ENCODE peak calls at places on chromosomes 16 and 17, in seven cellular contexts. H is stomach; S is activated CD8-positive, alpha-beta T cell treated with anti-CD3 and anti-CD28 coated beads for 36 hours; Z is cortex of kidney; Q is astrocyte; U is thoracic aorta; L is ascending aorta. K is an unnamed sample.

GRCh38 chr17:7767425-7768021 is 50.0 kb downstream of the DNAH2 start:
- DNase-seq in U (no peak), Q (peak), L (no peak), S (no peak), Z (no peak), H (no peak), K (no peak)

GRCh38 chr16:84988328-84989080 is 22.8 kb downstream of the ZDHHC7 start:
- DNase-seq in Z (no peak), U (no peak), S (no peak), Q (no peak), L (no peak), H (no peak), K (no peak)

GRCh38 chr17:77802811-77803220 is 155.7 kb upstream of the TNRC6C start:
- DNase-seq in H (no peak), L (no peak), S (no peak), Z (no peak), U (no peak), Q (peak), K (no peak)

GRCh38 chr17:10062757-10063385 is 135.5 kb downstream of the GAS7 start:
- DNase-seq in L (no peak), Q (no peak), S (peak), Z (no peak), H (no peak), U (no peak), K (no peak)

GRCh38 chr17:37702605-37703004 is 42.3 kb downstream of the HNF1B start:
- DNase-seq in Q (peak), L (no peak), U (no peak), H (no peak), Z (no peak), S (no peak), K (no peak)

GRCh38 chr16:54027126-54027922 is 259.3 kb downstream of the IRX3 start:
- DNase-seq in Q (peak), U (no peak), S (no peak), L (no peak), Z (no peak), H (no peak), K (no peak)

GRCh38 chr17:30414486-30414885 is 35.8 kb downstream of the CPD start:
- DNase-seq in L (no peak), Q (peak), U (no peak), Z (no peak), S (no peak), H (no peak), K (no peak)

GRCh38 chr17:4179071-4179470 is 36.1 kb downstream of the CYB5D2 start:
- DNase-seq in U (no peak), L (no peak), Q (no peak), S (no peak), Z (no peak), H (no peak), K (no peak)

GRCh38 chr16:30715777-30716445 is 16.9 kb downstream of the SRCAP start:
- DNase-seq in H (no peak), S (peak), Z (no peak), L (no peak), Q (peak), U (no peak), K (no peak)

GRCh38 chr16:89288577-89288844 is 71.0 kb downstream of the ZNF778 start:
- DNase-seq in U (no peak), S (no peak), H (no peak), Z (no peak), L (no peak), Q (no peak), K (no peak)

GRCh38 chr17:38476549-38476948 is 48.3 kb downstream of the ARHGAP23 start:
- DNase-seq in S (no peak), Q (no peak), U (no peak), Z (no peak), H (no peak), L (no peak), K (no peak)

GRCh38 chr16:15489016-15489415 is 54.6 kb downstream of the BMERB1 start:
- DNase-seq in L (no peak), Q (no peak), Z (no peak), U (no peak), S (no peak), H (no peak), K (peak)

GRCh38 chr17:74907012-74907411 is 13.6 kb upstream of the FADS6 start:
- DNase-seq in H (no peak), L (no peak), S (no peak), Z (no peak), Q (no peak), U (no peak), K (no peak)